ENCODE peak calls at places on chromosomes 4 and X, in four cellular contexts. G is AG09319, V is progenitor cell of endocrine pancreas, U is aorta. J is an unnamed sample.

GRCh38 chr4:80831383-80832361 is 198.8 kb upstream of the BMP3 start:
- DNase-seq in G (no peak), V (no peak), U (no peak), J (peak)

GRCh38 chr4:153643406-153644016 is 40.6 kb upstream of the TLR2 start:
- DNase-seq in G (no peak), V (no peak), U (no peak), J (peak)

GRCh38 chr4:25984796-25985195 is 70.8 kb downstream of the SMIM20 start:
- DNase-seq in G (no peak), V (no peak), U (no peak), J (no peak)

GRCh38 chrX:45712067-45712466 is 511.4 kb upstream of the DIPK2B start:
- DNase-seq in G (no peak), V (no peak), U (no peak), J (peak)

GRCh38 chr4:148310756-148311155 is 131.5 kb downstream of the NR3C2 start:
- DNase-seq in G (no peak), V (no peak), U (no peak), J (no peak)

GRCh38 chrX:23434356-23434884 is 99.8 kb downstream of the PTCHD1 start:
- DNase-seq in G (peak), V (no peak), U (peak), J (peak)

GRCh38 chr4:120139392-120139791 is 72.7 kb upstream of the MAD2L1 start:
- DNase-seq in G (no peak), V (no peak), U (no peak), J (no peak)

GRCh38 chrX:31199051-31199769 is 127.4 kb upstream of the FTHL17 start:
- DNase-seq in G (no peak), V (no peak), U (no peak), J (peak)

GRCh38 chr4:140095694-140096482 is 58.1 kb downstream of the MAML3 start:
- DNase-seq in G (no peak), V (no peak), U (no peak), J (peak)

GRCh38 chrX:57447856-57448255 is 144.0 kb upstream of the ZXDB start:
- DNase-seq in G (no peak), V (no peak), U (no peak), J (no peak)

GRCh38 chr4:151600432-151600831 is 160.4 kb downstream of the GATB start:
- DNase-seq in G (no peak), V (no peak), U (no peak), J (no peak)

GRCh38 chrX:46180258-46180687 is 364.9 kb downstream of the ZNF674 start:
- DNase-seq in G (peak), V (no peak), U (no peak), J (peak)

GRCh38 chr4:113675731-113676707 is 85.5 kb downstream of the CAMK2D start:
- DNase-seq in G (no peak), V (no peak), U (no peak), J (no peak)

GRCh38 chr4:154041595-154042086 is 252.8 kb upstream of the SFRP2 start:
- DNase-seq in G (no peak), V (no peak), U (no peak), J (no peak)

GRCh38 chrX:147910607-147911006 is 1.1 kb upstream of the FMR1 start:
- DNase-seq in G (no peak), V (no peak), U (no peak), J (no peak)

GRCh38 chr4:4995866-4996265 is 23.4 kb downstream of the CYTL1 start:
- DNase-seq in G (peak), V (no peak), U (no peak), J (no peak)

GRCh38 chrX:71606536-71607216 is 11.6 kb downstream of the CXCR3 start:
- DNase-seq in G (no peak), V (no peak), U (peak), J (no peak)

GRCh38 chr4:159463235-159463634 is 360.4 kb downstream of the RAPGEF2 start:
- DNase-seq in G (no peak), V (no peak), U (no peak), J (no peak)

GRCh38 chr4:2746891-2747695 is 9.0 kb downstream of the TNIP2 start:
- DNase-seq in G (no peak), V (no peak), U (peak), J (no peak)

GRCh38 chrX:20591246-20591645 is 324.5 kb upstream of the RPS6KA3 start:
- DNase-seq in G (no peak), V (no peak), U (no peak), J (no peak)